ENCODE peak calls at places on chromosomes 6 and 20, in seven cellular contexts. J is GM23338, V is lower lobe of right lung, U is neural crest cell, T is omental fat pad, H is Panc1, Z is K562. G is an unnamed sample.

GRCh38 chr6:31171931-31172882 is 1.7 kb upstream of the POU5F1 start:
- DNase-seq in J (peak; percentile 95), V (no peak), U (no peak), T (no peak), H (no peak), Z (no peak), G (no peak)

GRCh38 chr20:11207749-11208502 is 534.1 kb upstream of the JAG1 start:
- DNase-seq in J (no peak), V (no peak), U (no peak), T (no peak), H (no peak), Z (no peak), G (no peak)

GRCh38 chr6:90780141-90780540 is 193.3 kb upstream of the MAP3K7 start:
- DNase-seq in J (peak; percentile 27), V (no peak), U (no peak), T (no peak), H (no peak), Z (no peak), G (no peak)

GRCh38 chr20:37326666-37327065 is 19.3 kb upstream of the SRC start:
- DNase-seq in J (no peak), V (no peak), U (no peak), T (no peak), H (no peak), Z (no peak), G (no peak)

GRCh38 chr6:14930366-14930989 is 315.4 kb upstream of the JARID2 start:
- DNase-seq in J (no peak), V (no peak), U (no peak), T (no peak), H (no peak), Z (no peak), G (no peak)

GRCh38 chr6:36907781-36908180 is 22.0 kb downstream of the C6orf89 start:
- DNase-seq in J (no peak), V (no peak), U (no peak), T (no peak), H (no peak), Z (no peak), G (no peak)

GRCh38 chr6:37822851-37823682 is 3.5 kb downstream of the ZFAND3 start:
- DNase-seq in J (peak; percentile 51), V (no peak), U (no peak), T (no peak), H (no peak), Z (no peak), G (no peak)

GRCh38 chr6:42831237-42831636 is 48.2 kb upstream of the RPL7L1 start:
- DNase-seq in J (no peak), V (no peak), U (no peak), T (no peak), H (no peak), Z (no peak), G (no peak)

GRCh38 chr6:138204792-138205384 is 13.4 kb downstream of the PBOV1 start:
- DNase-seq in J (no peak), V (no peak), U (no peak), T (no peak), H (no peak), Z (no peak), G (no peak)

GRCh38 chr6:121064345-121064744 is 269.9 kb downstream of the TBC1D32 start:
- DNase-seq in J (no peak), V (no peak), U (no peak), T (no peak), H (no peak), Z (no peak), G (no peak)

GRCh38 chr6:80269331-80269730 is 162.9 kb downstream of the BCKDHB start:
- DNase-seq in J (no peak), V (no peak), U (no peak), T (no peak), H (no peak), Z (no peak), G (no peak)

GRCh38 chr6:113634352-113635163 is 222.6 kb upstream of the MARCKS start:
- DNase-seq in J (no peak), V (no peak), U (no peak), T (no peak), H (no peak), Z (no peak), G (no peak)

GRCh38 chr20:47502271-47502730 is 614 bp downstream of the NCOA3 start:
- DNase-seq in J (peak; percentile 39), V (peak; percentile 60), U (peak; percentile 19), T (no peak), H (no peak), Z (peak; percentile 43), G (no peak)

GRCh38 chr6:5517781-5518180 is 256.5 kb downstream of the FARS2 start:
- DNase-seq in J (no peak), V (no peak), U (no peak), T (no peak), H (no peak), Z (no peak), G (no peak)

GRCh38 chr6:64505312-64505711 is 869.7 kb downstream of the PHF3 start:
- DNase-seq in J (peak; percentile 80), V (no peak), U (peak; percentile 24), T (no peak), H (no peak), Z (peak; percentile 24), G (peak; percentile 33)

GRCh38 chr20:2289475-2289874 is 6.3 kb upstream of the TGM3 start:
- DNase-seq in J (no peak), V (no peak), U (no peak), T (no peak), H (no peak), Z (no peak), G (peak; percentile 12)

GRCh38 chr20:32829291-32830005 is 9.7 kb downstream of the MAPRE1 start:
- DNase-seq in J (no peak), V (no peak), U (no peak), T (no peak), H (no peak), Z (no peak), G (no peak)

DNA sequence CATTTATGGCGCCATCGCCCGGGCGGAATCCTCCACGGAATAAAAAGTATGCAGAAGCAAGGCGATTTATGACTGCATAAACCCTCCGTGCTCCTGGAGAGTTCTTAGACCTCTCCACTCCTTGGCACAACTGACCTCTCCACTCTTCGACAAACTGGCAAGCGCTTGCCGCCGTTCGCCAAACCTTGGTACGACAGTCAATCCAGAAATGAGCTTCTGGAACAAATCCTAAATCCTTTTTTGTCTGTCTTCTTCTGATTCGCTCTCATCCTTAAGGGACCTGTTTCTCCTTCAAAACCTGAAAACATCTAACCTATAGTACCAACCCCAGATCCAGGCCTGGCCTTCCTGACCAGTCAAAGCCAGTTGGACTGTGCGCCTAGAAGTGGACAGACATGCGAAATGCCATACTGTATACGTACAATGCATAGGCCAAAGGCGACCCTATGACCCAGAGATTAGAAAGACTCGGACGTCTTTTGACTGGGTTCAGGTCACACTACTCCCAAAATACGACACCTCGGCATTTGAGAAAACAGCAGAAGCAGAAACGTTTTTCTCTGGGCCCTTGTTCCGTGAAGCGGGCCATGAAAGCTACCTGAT is 59.4 kb downstream of the TRIM27 start:
- DNase-seq in J (no peak), V (no peak), U (no peak), T (no peak), H (no peak), Z (no peak), G (no peak)
- TF ChIP-seq CTCF in J (no peak), V (no peak), U (no peak), T (no peak), H (peak; percentile 77), Z (peak; percentile 9), G (no peak)

GRCh38 chr20:16514145-16514544 is 59.1 kb downstream of the KIF16B start:
- DNase-seq in J (no peak), V (no peak), U (no peak), T (no peak), H (no peak), Z (no peak), G (no peak)

GRCh38 chr20:16518784-16519084 is 54.5 kb downstream of the KIF16B start:
- DNase-seq in J (no peak), V (no peak), U (no peak), T (no peak), H (no peak), Z (no peak), G (no peak)

GRCh38 chr20:16520154-16520553 is 53.1 kb downstream of the KIF16B start:
- DNase-seq in J (no peak), V (no peak), U (no peak), T (no peak), H (no peak), Z (no peak), G (no peak)

DNA sequence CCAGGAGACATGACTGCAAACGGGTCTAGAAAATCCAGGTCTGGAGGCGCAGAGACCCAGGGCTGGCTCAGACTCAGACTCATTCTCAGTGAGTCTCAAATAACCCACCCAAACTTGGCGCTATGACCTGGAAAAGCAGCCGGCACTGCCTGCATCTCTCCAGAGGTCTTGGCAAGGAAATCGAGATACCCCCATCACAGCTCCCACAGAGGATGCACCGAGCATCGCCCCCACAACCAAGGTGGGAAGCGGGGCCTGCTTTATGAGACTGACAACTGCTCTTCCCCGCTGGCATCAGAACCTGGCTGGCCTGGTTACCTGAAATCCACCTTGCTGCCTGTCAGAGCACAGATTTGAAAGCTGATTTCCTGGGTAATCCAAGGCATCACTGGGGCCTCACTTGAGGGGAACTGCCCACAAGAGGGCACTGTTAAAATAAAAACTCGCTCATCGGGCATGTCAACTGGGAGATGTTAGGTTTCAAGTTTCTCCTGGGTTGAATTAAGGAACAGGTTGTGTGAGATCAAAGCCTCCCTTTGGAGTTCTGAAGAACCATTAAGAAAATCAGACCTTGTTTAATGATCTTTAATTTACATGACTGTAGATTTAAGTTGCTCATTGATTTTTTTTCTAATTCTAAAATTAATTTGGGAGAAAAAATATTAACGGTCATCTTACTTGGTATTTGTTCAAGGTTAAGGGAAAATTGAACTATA is 55.0 kb downstream of the KIF16B start:
- DNase-seq in J (peak; percentile 88), V (no peak), U (peak; percentile 42), T (no peak), H (peak; percentile 42), Z (peak; percentile 23), G (peak; percentile 53)
- TF ChIP-seq CTCF in J (peak; percentile 83), V (peak; percentile 60), U (peak; percentile 75), T (no peak), H (peak; percentile 76), Z (peak; percentile 55), G (peak; percentile 61)

GRCh38 chr20:6384956-6385355 is 262.1 kb upstream of the FERMT1 start:
- DNase-seq in J (no peak), V (no peak), U (no peak), T (no peak), H (no peak), Z (no peak), G (no peak)

GRCh38 chr20:6384368-6384767 is 261.5 kb upstream of the FERMT1 start:
- DNase-seq in J (no peak), V (no peak), U (no peak), T (no peak), H (no peak), Z (no peak), G (no peak)

DNA sequence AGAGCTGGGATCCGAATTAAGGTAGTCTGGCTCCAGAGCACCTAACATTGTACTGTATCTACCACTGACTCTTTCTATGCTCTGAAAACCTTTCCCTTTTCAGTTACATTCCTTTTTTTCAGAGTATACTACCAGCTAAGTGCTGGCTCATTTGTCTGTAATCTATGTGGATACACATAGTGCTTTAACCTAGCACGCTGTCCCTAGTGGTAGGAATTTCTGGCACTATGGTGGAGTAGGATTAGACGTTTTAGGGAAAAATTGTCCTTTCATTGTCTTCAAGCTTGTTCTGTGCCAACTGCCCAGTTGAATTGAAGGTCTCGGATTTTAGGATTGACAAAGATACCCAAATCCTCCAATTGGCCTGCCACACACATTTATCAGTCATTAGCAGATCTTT is 259.1 kb upstream of the FERMT1 start:
- DNase-seq in J (peak; percentile 79), V (no peak), U (no peak), T (no peak), H (no peak), Z (no peak), G (peak; percentile 8)
- TF ChIP-seq CTCF in J (peak; percentile 84), V (peak; percentile 42), U (peak; percentile 68), T (no peak), H (no peak), Z (no peak), G (peak; percentile 79)

GRCh38 chr6:32194825-32195651 is 2.6 kb upstream of the GPSM3 start:
- DNase-seq in J (peak; percentile 58), V (no peak), U (peak; percentile 31), T (no peak), H (no peak), Z (no peak), G (peak; percentile 31)
- TF ChIP-seq CTCF in J (peak; percentile 57), V (no peak), U (peak; percentile 66), T (no peak), H (peak; percentile 78), Z (peak; percentile 72), G (no peak)

G was measured in endothelial cell.